ENCODE peak calls at places on chromosomes 5 and 9, in eight cellular contexts. U is neural progenitor cell; O is heart right ventricle; F is neural crest cell; D is Panc1; K is tibial artery; J is CD8-positive, alpha-beta T cell; Y is astrocyte of the spinal cord. W is an unnamed sample.

GRCh38 chr5:140039561-140039960 is 3.5 kb downstream of the NRG2 start:
- DNase-seq in U (no peak), O (no peak), F (no peak), D (no peak), K (peak), J (no peak), Y (no peak), W (no peak)

GRCh38 chr5:173997331-173997730 is 8.4 kb downstream of the C5orf47 start:
- DNase-seq in U (no peak), O (no peak), F (no peak), D (no peak), K (no peak), J (no peak), Y (no peak), W (no peak)

GRCh38 chr9:93254806-93255519 is 71.0 kb downstream of the WNK2 start:
- DNase-seq in U (no peak), O (no peak), F (no peak), D (no peak), K (peak), J (no peak), Y (no peak), W (no peak)

GRCh38 chr5:134143964-134144941 is 29.8 kb downstream of the TCF7 start:
- DNase-seq in U (no peak), O (no peak), F (no peak), D (no peak), K (no peak), J (no peak), Y (no peak), W (no peak)

GRCh38 chr5:151020304-151021031 is at the start of gene GPX3:
- DNase-seq in U (peak), O (peak), F (peak), D (no peak), K (peak), J (peak), Y (peak), W (peak)

GRCh38 chr5:122394313-122394712 is 82.3 kb downstream of the SNCAIP start:
- DNase-seq in U (no peak), O (no peak), F (no peak), D (no peak), K (no peak), J (no peak), Y (no peak), W (no peak)

GRCh38 chr5:148193202-148193601 is 9.6 kb upstream of the SPINK6 start:
- DNase-seq in U (no peak), O (no peak), F (no peak), D (no peak), K (no peak), J (no peak), Y (no peak), W (no peak)

GRCh38 chr5:107570805-107571531 is 99.8 kb downstream of the EFNA5 start:
- DNase-seq in U (peak), O (no peak), F (no peak), D (peak), K (no peak), J (no peak), Y (no peak), W (no peak)

GRCh38 chr9:89919171-89919681 is 314.4 kb downstream of the GADD45G start:
- DNase-seq in U (peak), O (peak), F (no peak), D (peak), K (no peak), J (no peak), Y (no peak), W (no peak)
- TF ChIP-seq CTCF in U (peak), O (peak), F (no peak), D (peak), K (peak), J (no peak), Y (peak), W (no peak)

GRCh38 chr5:93589348-93589662 is 6.3 kb downstream of the NR2F1 start:
- DNase-seq in U (no peak), O (no peak), F (no peak), D (no peak), K (no peak), J (no peak), Y (no peak), W (no peak)

GRCh38 chr5:93588586-93589347 is 5.7 kb downstream of the NR2F1 start:
- DNase-seq in U (peak), O (no peak), F (no peak), D (no peak), K (no peak), J (no peak), Y (peak), W (peak)

GRCh38 chr5:93589812-93590215 is 6.8 kb downstream of the NR2F1 start:
- DNase-seq in U (peak), O (no peak), F (no peak), D (no peak), K (no peak), J (no peak), Y (peak), W (no peak)

GRCh38 chr5:93591323-93591945 is 8.4 kb downstream of the NR2F1 start:
- DNase-seq in U (no peak), O (no peak), F (no peak), D (no peak), K (no peak), J (no peak), Y (no peak), W (no peak)

DNA sequence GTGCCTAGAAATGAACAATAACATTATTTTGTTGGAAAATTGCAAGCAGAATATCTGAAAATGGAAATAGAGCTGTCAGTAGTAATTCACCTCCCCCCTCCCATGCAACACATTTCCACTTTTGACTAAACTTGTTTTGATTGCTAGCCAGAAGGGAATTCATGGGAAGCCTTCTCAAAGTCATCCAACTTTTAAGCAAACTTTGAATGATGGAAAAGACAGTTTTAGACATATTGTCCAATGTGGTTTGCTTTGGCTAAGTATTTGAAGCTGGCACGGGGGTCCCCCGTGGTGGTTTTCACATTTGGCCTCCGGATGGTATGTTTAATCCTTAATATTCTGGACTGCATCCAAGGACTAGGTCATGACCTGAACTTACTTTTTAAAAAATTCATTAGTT is 7.5 kb downstream of the NR2F1 start:
- DNase-seq in U (no peak), O (no peak), F (no peak), D (no peak), K (no peak), J (no peak), Y (peak), W (no peak)
- TF ChIP-seq CTCF in U (no peak), O (no peak), F (no peak), D (no peak), K (no peak), J (no peak), Y (no peak), W (no peak)

DNA sequence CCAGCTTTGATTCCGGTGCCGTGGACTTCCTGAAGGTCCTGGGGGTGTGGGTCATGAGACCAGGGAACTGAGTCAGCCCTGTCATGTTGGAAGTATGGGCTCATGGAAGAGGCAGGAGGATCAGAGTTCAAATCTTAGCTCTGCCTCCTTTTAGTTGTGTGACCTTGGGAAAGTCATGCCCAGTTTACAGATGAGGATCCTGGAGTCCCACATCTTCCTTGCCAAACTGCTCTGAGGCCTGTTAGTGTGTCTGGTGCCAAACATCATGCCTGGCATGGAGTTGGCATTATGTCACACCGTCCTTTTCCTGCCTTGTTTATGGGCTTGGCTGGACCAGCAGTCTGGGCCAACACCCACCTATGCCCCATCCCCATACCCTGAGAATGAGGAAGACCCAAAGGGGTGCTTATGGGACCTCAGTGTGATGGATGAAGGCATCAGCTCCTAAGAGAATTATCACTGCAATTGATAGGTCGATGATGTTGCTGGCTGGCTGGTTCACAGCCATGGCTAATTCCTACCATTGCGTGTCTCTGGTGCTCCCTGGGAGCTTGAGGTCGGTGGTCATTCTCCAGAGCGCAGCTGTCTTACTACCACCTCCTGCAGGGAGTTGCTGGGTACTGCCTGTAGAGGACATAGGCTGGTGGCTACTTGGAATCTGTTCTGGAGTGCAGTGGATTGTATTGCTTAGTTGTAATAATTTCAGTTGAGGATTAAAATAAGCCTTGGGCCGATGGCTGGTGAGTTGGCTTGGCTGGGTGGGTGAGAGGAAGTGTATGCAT is 140.5 kb upstream of the PITX1 start:
- DNase-seq in U (peak), O (no peak), F (no peak), D (no peak), K (no peak), J (no peak), Y (no peak), W (no peak)
- TF ChIP-seq CTCF in U (peak), O (no peak), F (peak), D (no peak), K (no peak), J (no peak), Y (peak), W (no peak)

GRCh38 chr5:137385064-137385463 is 114.1 kb downstream of the SPOCK1 start:
- DNase-seq in U (no peak), O (no peak), F (no peak), D (no peak), K (no peak), J (no peak), Y (no peak), W (no peak)

GRCh38 chr5:137393196-137393993 is 105.7 kb downstream of the SPOCK1 start:
- DNase-seq in U (no peak), O (no peak), F (no peak), D (no peak), K (no peak), J (no peak), Y (no peak), W (no peak)

GRCh38 chr5:137383909-137384308 is 115.2 kb downstream of the SPOCK1 start:
- DNase-seq in U (no peak), O (no peak), F (no peak), D (no peak), K (no peak), J (no peak), Y (no peak), W (no peak)

GRCh38 chr5:137392261-137392660 is 106.9 kb downstream of the SPOCK1 start:
- DNase-seq in U (no peak), O (no peak), F (no peak), D (no peak), K (no peak), J (no peak), Y (no peak), W (no peak)

DNA sequence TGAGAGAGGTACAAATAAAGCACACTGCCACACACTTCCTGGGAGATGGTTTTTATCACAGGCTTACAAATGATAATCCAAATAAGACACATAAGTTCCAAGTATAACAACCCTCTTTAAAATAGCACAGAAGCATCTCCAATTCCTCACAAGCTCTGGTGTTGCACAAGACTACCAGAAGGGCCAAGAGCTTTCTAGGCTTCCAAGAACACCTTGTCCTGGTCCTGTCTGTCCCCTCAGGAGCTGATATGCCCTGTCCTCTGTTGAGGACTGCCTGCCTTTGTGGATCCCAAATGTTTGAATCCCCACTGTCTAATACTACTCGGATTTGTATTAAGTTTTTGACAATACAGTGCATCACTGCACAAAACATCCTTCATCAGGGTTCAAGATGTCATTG is 110.1 kb downstream of the SPOCK1 start:
- DNase-seq in U (no peak), O (no peak), F (no peak), D (no peak), K (no peak), J (no peak), Y (no peak), W (no peak)
- TF ChIP-seq CTCF in U (no peak), O (no peak), F (no peak), D (no peak), K (no peak), J (no peak), Y (no peak), W (no peak)

DNA sequence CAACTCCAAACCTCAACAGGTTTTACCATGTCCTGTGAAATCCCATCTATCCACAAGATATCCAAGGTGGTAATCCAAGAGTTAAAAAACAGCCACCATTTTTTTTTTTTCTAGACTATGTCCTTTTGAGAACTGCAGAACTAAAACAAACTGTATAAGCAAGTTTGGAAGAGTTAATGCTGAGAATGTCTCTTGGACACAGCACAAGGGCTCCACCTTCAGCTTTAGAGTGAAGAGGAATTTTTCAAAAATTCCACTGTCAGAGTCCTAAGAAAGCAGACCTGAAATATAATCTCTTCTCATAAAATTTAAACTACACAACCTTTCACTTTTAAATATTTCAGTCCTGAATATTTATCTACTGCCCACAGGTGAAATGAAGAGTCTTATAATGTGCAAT is 167.8 kb upstream of the CCNG1 start:
- DNase-seq in U (peak), O (no peak), F (no peak), D (no peak), K (no peak), J (no peak), Y (peak), W (no peak)
- TF ChIP-seq CTCF in U (peak), O (no peak), F (no peak), D (peak), K (no peak), J (no peak), Y (peak), W (no peak)

W was measured in mesothelial cell of epicardium.